ENCODE peak calls at places on chromosomes 6 and 20, in nine cellular contexts. Q is ovary, G is AG20443, D is adipocyte, V is activated B cell treated with CpG ODN at 0.5 μM for 24 hours, R is mesendoderm, J is KG1, B is pancreas, Y is Calu3. U is an unnamed sample.

GRCh38 chr6:166556871-166557322 is 29.6 kb downstream of the RAMACL start:
- DNase-seq in Q (peak), G (peak), D (peak), V (no peak), R (no peak), J (peak), B (peak), Y (peak), U (no peak)

GRCh38 chr20:34571753-34572152 is 13.2 kb downstream of the MAP1LC3A start:
- DNase-seq in Q (peak), G (no peak), D (no peak), V (no peak), R (peak), J (no peak), B (no peak), Y (no peak), U (no peak)

GRCh38 chr20:3406481-3407425 is 716 bp downstream of the DNAAF9 start:
- DNase-seq in Q (peak), G (peak), D (peak), V (peak), R (peak), J (no peak), B (peak), Y (no peak), U (peak)

GRCh38 chr6:3885262-3886036 is 36.3 kb downstream of the FAM50B start:
- DNase-seq in Q (no peak), G (no peak), D (no peak), V (no peak), R (peak), J (no peak), B (no peak), Y (peak), U (no peak)

GRCh38 chr20:41411458-41411857 is 44.8 kb upstream of the EMILIN3 start:
- DNase-seq in Q (no peak), G (peak), D (peak), V (no peak), R (no peak), J (no peak), B (no peak), Y (no peak), U (no peak)

GRCh38 chr6:152975204-152975915 is 7.5 kb downstream of the FBXO5 start:
- DNase-seq in Q (no peak), G (no peak), D (no peak), V (no peak), R (no peak), J (no peak), B (no peak), Y (no peak), U (no peak)

GRCh38 chr6:14887181-14887580 is 358.7 kb upstream of the JARID2 start:
- DNase-seq in Q (no peak), G (no peak), D (no peak), V (no peak), R (no peak), J (no peak), B (no peak), Y (no peak), U (no peak)

GRCh38 chr6:9064156-9064555 is 628.8 kb upstream of the SLC35B3 start:
- DNase-seq in Q (no peak), G (no peak), D (no peak), V (no peak), R (no peak), J (no peak), B (no peak), Y (no peak), U (no peak)

GRCh38 chr20:64146301-64146935 is 17.8 kb upstream of the MYT1 start:
- DNase-seq in Q (peak), G (no peak), D (no peak), V (no peak), R (no peak), J (no peak), B (no peak), Y (no peak), U (no peak)

GRCh38 chr20:11553603-11554002 is 364.1 kb upstream of the BTBD3 start:
- DNase-seq in Q (no peak), G (peak), D (peak), V (no peak), R (no peak), J (peak), B (no peak), Y (peak), U (no peak)

GRCh38 chr20:4893709-4894108 is 107.6 kb downstream of the SLC23A2 start:
- DNase-seq in Q (no peak), G (no peak), D (no peak), V (no peak), R (no peak), J (no peak), B (no peak), Y (no peak), U (no peak)

GRCh38 chr6:106300944-106301343 is 24.6 kb downstream of the ATG5 start:
- DNase-seq in Q (no peak), G (peak), D (peak), V (no peak), R (peak), J (no peak), B (no peak), Y (no peak), U (no peak)

GRCh38 chr20:57990396-57990987 is 238.0 kb downstream of the ANKRD60 start:
- DNase-seq in Q (no peak), G (peak), D (peak), V (no peak), R (no peak), J (no peak), B (no peak), Y (no peak), U (no peak)

GRCh38 chr20:16028923-16029322 is 544.3 kb downstream of the KIF16B start:
- DNase-seq in Q (no peak), G (no peak), D (no peak), V (no peak), R (no peak), J (no peak), B (no peak), Y (no peak), U (no peak)

GRCh38 chr20:51583073-51583472 is 40.6 kb upstream of the NFATC2 start:
- DNase-seq in Q (no peak), G (no peak), D (no peak), V (no peak), R (no peak), J (no peak), B (no peak), Y (no peak), U (no peak)

GRCh38 chr6:146582857-146583256 is 15.9 kb upstream of the ADGB start:
- DNase-seq in Q (no peak), G (no peak), D (peak), V (no peak), R (no peak), J (no peak), B (no peak), Y (no peak), U (no peak)

GRCh38 chr20:46013826-46014516 is 5.3 kb downstream of the MMP9 start:
- DNase-seq in Q (peak), G (peak), D (peak), V (peak), R (peak), J (peak), B (peak), Y (peak), U (peak)

GRCh38 chr6:55621244-55621643 is 42.3 kb upstream of the HMGCLL1 start:
- DNase-seq in Q (no peak), G (no peak), D (no peak), V (no peak), R (no peak), J (no peak), B (no peak), Y (no peak), U (no peak)

GRCh38 chr20:8670900-8671229 is 398.0 kb upstream of the PLCB4 start:
- DNase-seq in Q (no peak), G (peak), D (peak), V (no peak), R (no peak), J (no peak), B (no peak), Y (no peak), U (no peak)

GRCh38 chr20:63320616-63321147 is 27.7 kb downstream of the COL20A1 start:
- DNase-seq in Q (peak), G (no peak), D (no peak), V (no peak), R (no peak), J (no peak), B (no peak), Y (no peak), U (no peak)

GRCh38 chr20:58407966-58408557 is 19.0 kb downstream of the VAPB start:
- DNase-seq in Q (no peak), G (no peak), D (no peak), V (no peak), R (no peak), J (no peak), B (no peak), Y (no peak), U (no peak)

GRCh38 chr20:16556299-16556698 is 16.9 kb downstream of the KIF16B start:
- DNase-seq in Q (no peak), G (no peak), D (no peak), V (no peak), R (no peak), J (no peak), B (no peak), Y (no peak), U (no peak)

U was measured in neural crest cell.